ENCODE peak calls at places on chromosomes 4 and X, in nine cellular contexts. One of them, this sample, is unnamed.

GRCh38 chr4:159856451-159856850 is 753.6 kb downstream of the RAPGEF2 start:
- DNase-seq in neural crest cell: no peak
- DNase-seq in iris pigment epithelial cell: no peak
- DNase-seq in activated T-helper 9 cell treated with anti-CD3 and anti-CD28 coated beads, Interleukin-2, amount 50 U/mL, for 16 hours: no peak
- DNase-seq in GM10248: no peak
- DNase-seq in T-helper 2 cell: no peak
- DNase-seq in HTR-8/SVneo: no peak
- DNase-seq in fibroblast of lung: no peak
- DNase-seq in NCI-H2081: no peak
- DNase-seq in this sample: no peak

GRCh38 chr4:14841801-14842748 is 160.2 kb upstream of the CPEB2 start:
- DNase-seq in neural crest cell: no peak
- DNase-seq in iris pigment epithelial cell: no peak
- DNase-seq in activated T-helper 9 cell treated with anti-CD3 and anti-CD28 coated beads, Interleukin-2, amount 50 U/mL, for 16 hours: no peak
- DNase-seq in GM10248: no peak
- DNase-seq in T-helper 2 cell: no peak
- DNase-seq in HTR-8/SVneo: no peak
- DNase-seq in fibroblast of lung: no peak
- DNase-seq in NCI-H2081: peak; percentile 38
- DNase-seq in this sample: no peak

GRCh38 chrX:37876716-37877115 is 29.3 kb upstream of the DYNLT3 start:
- DNase-seq in neural crest cell: no peak
- DNase-seq in iris pigment epithelial cell: no peak
- DNase-seq in activated T-helper 9 cell treated with anti-CD3 and anti-CD28 coated beads, Interleukin-2, amount 50 U/mL, for 16 hours: no peak
- DNase-seq in GM10248: no peak
- DNase-seq in T-helper 2 cell: no peak
- DNase-seq in HTR-8/SVneo: no peak
- DNase-seq in fibroblast of lung: no peak
- DNase-seq in NCI-H2081: no peak
- DNase-seq in this sample: no peak

GRCh38 chr4:44760142-44760898 is 34.0 kb upstream of the GNPDA2 start:
- DNase-seq in neural crest cell: peak; percentile 11
- DNase-seq in iris pigment epithelial cell: peak; percentile 21
- DNase-seq in activated T-helper 9 cell treated with anti-CD3 and anti-CD28 coated beads, Interleukin-2, amount 50 U/mL, for 16 hours: no peak
- DNase-seq in GM10248: peak; percentile 12
- DNase-seq in T-helper 2 cell: no peak
- DNase-seq in HTR-8/SVneo: peak; percentile 9
- DNase-seq in fibroblast of lung: peak; percentile 57
- DNase-seq in NCI-H2081: peak; percentile 65
- DNase-seq in this sample: peak; percentile 56

GRCh38 chrX:40996886-40997530 is 88.2 kb upstream of the USP9X start:
- DNase-seq in neural crest cell: no peak
- DNase-seq in iris pigment epithelial cell: peak; percentile 88
- DNase-seq in activated T-helper 9 cell treated with anti-CD3 and anti-CD28 coated beads, Interleukin-2, amount 50 U/mL, for 16 hours: no peak
- DNase-seq in GM10248: no peak
- DNase-seq in T-helper 2 cell: no peak
- DNase-seq in HTR-8/SVneo: peak; percentile 51
- DNase-seq in fibroblast of lung: peak; percentile 85
- DNase-seq in NCI-H2081: peak; percentile 2
- DNase-seq in this sample: peak; percentile 76

GRCh38 chr4:61555789-61556188 is 355.7 kb downstream of the ADGRL3 start:
- DNase-seq in neural crest cell: no peak
- DNase-seq in iris pigment epithelial cell: peak; percentile 85
- DNase-seq in activated T-helper 9 cell treated with anti-CD3 and anti-CD28 coated beads, Interleukin-2, amount 50 U/mL, for 16 hours: no peak
- DNase-seq in GM10248: no peak
- DNase-seq in T-helper 2 cell: no peak
- DNase-seq in HTR-8/SVneo: no peak
- DNase-seq in fibroblast of lung: peak; percentile 58
- DNase-seq in NCI-H2081: no peak
- DNase-seq in this sample: no peak

GRCh38 chr4:15936495-15936894 is 2.0 kb downstream of the FGFBP1 start:
- DNase-seq in neural crest cell: no peak
- DNase-seq in iris pigment epithelial cell: no peak
- DNase-seq in activated T-helper 9 cell treated with anti-CD3 and anti-CD28 coated beads, Interleukin-2, amount 50 U/mL, for 16 hours: no peak
- DNase-seq in GM10248: no peak
- DNase-seq in T-helper 2 cell: no peak
- DNase-seq in HTR-8/SVneo: no peak
- DNase-seq in fibroblast of lung: no peak
- DNase-seq in NCI-H2081: no peak
- DNase-seq in this sample: no peak

GRCh38 chr4:62644372-62644771 is 1444.2 kb downstream of the ADGRL3 start:
- DNase-seq in neural crest cell: no peak
- DNase-seq in iris pigment epithelial cell: no peak
- DNase-seq in activated T-helper 9 cell treated with anti-CD3 and anti-CD28 coated beads, Interleukin-2, amount 50 U/mL, for 16 hours: no peak
- DNase-seq in GM10248: no peak
- DNase-seq in T-helper 2 cell: no peak
- DNase-seq in HTR-8/SVneo: no peak
- DNase-seq in fibroblast of lung: peak; percentile 48
- DNase-seq in NCI-H2081: peak; percentile 48
- DNase-seq in this sample: peak; percentile 2

GRCh38 chrX:70878925-70879324 is 29.6 kb downstream of the TEX11 start:
- DNase-seq in neural crest cell: no peak
- DNase-seq in iris pigment epithelial cell: no peak
- DNase-seq in activated T-helper 9 cell treated with anti-CD3 and anti-CD28 coated beads, Interleukin-2, amount 50 U/mL, for 16 hours: no peak
- DNase-seq in GM10248: no peak
- DNase-seq in T-helper 2 cell: no peak
- DNase-seq in HTR-8/SVneo: no peak
- DNase-seq in fibroblast of lung: no peak
- DNase-seq in NCI-H2081: no peak
- DNase-seq in this sample: no peak

This sample was measured in OCI-LY7.